ENCODE peak calls at places on chromosomes 3 and 15, in five cellular contexts. K, E, G, A and X are unnamed samples.
A peak's percentile ranks its signal among the peaks of the same experiment; 100 is the strongest.

GRCh38 chr3:36393563-36393962 is 13.3 kb downstream of the STAC start:
- DNase-seq in K (no peak), E (no peak), G (peak; percentile 33), A (no peak), X (no peak)

GRCh38 chr3:22245817-22246583 is 495.0 kb upstream of the ZNF385D start:
- DNase-seq in K (no peak), E (no peak), G (no peak), A (no peak), X (no peak)

GRCh38 chr3:31945738-31946052 is 35.4 kb downstream of the OSBPL10 start:
- DNase-seq in K (no peak), E (no peak), G (peak; percentile 56), A (no peak), X (no peak)

GRCh38 chr3:108388136-108389132 is 92.1 kb downstream of the HHLA2 start:
- DNase-seq in K (no peak), E (no peak), G (peak; percentile 70), A (no peak), X (no peak)

GRCh38 chr3:146052791-146053310 is 108.1 kb downstream of the PLOD2 start:
- DNase-seq in K (no peak), E (no peak), G (peak; percentile 20), A (no peak), X (no peak)

GRCh38 chr15:83199288-83199687 is 8.3 kb downstream of the HDGFL3 start:
- DNase-seq in K (no peak), E (no peak), G (no peak), A (no peak), X (no peak)

GRCh38 chr3:33046521-33046920 is 50.4 kb downstream of the GLB1 start:
- DNase-seq in K (no peak), E (no peak), G (no peak), A (no peak), X (no peak)

GRCh38 chr3:192848371-192849233 is 69.1 kb downstream of the MB21D2 start:
- DNase-seq in K (no peak), E (no peak), G (no peak), A (no peak), X (no peak)

GRCh38 chr3:173920386-173920785 is 522.8 kb downstream of the NLGN1 start:
- DNase-seq in K (no peak), E (no peak), G (peak; percentile 35), A (no peak), X (no peak)

GRCh38 chr3:115792206-115792955 is 169.1 kb downstream of the GAP43 start:
- DNase-seq in K (no peak), E (peak; percentile 47), G (peak; percentile 80), A (no peak), X (no peak)

GRCh38 chr3:65597225-65597951 is 441.3 kb downstream of the MAGI1 start:
- DNase-seq in K (no peak), E (no peak), G (peak; percentile 68), A (no peak), X (peak; percentile 46)

GRCh38 chr3:156888576-156888975 is 62.4 kb downstream of the LEKR1 start:
- DNase-seq in K (no peak), E (no peak), G (no peak), A (no peak), X (no peak)
- H3K4me1 ChIP-seq in K (peaks cover 15% of the 10 kb centered on the region), E (no peaks in the 10 kb centered on the region), G (no peaks in the 10 kb centered on the region), A (no peaks in the 10 kb centered on the region), X (no peaks in the 10 kb centered on the region)

DNA sequence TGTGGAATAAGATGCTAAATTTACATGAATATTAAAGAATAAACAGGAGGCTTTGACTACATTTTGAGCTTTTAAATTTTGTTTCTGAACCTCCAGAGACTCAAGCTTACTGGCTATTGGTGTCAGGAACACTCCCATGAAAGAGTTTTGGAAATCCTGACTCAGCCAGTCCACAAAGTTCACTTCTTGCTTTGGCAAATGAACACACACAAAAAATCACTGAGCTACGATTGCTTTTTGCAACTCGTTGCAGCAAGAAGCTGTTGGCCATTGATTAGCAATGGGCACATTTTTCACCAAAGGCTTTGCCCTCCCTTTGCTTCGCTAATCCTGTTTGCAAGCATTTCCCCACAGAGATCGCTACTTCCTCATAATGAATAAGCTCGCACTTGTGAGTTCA is 343.1 kb upstream of the ONECUT1 start:
- DNase-seq in K (no peak), E (no peak), G (no peak), A (no peak), X (no peak)
- H3K4me3 ChIP-seq in K (no peak overlapping the region), E (no peak overlapping the region), G (no peak overlapping the region), A (no peak overlapping the region), X (no peak overlapping the region)

GRCh38 chr3:37519661-37520060 is 342.0 kb upstream of the CTDSPL start:
- DNase-seq in K (peak; percentile 45), E (no peak), G (no peak), A (no peak), X (peak; percentile 29)

GRCh38 chr3:37523361-37523760 is 338.3 kb upstream of the CTDSPL start:
- DNase-seq in K (no peak), E (no peak), G (no peak), A (no peak), X (no peak)

GRCh38 chr3:37519236-37519635 is 342.4 kb upstream of the CTDSPL start:
- DNase-seq in K (no peak), E (no peak), G (no peak), A (no peak), X (no peak)

GRCh38 chr3:37520802-37521350 is 340.8 kb upstream of the CTDSPL start:
- DNase-seq in K (no peak), E (no peak), G (peak; percentile 59), A (no peak), X (no peak)

DNA sequence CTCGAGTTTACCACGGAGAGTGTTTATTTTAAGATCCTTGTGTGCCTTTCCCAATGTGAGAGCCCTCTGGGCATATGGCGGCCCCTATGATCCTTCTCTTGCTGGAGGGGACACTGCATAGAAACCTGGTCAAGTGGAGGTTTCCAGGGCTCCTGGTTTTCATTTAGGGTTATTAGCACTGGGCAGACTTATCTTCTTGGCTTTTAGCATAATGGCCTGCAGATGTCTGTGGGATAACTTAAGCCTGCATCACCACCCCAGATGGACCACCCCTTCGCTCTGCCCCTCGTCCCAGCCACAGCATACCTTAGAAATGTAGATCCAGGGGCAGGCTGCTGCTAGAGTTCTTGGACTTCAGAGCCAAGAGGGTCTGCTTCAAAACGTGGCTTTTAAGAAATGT is 340.3 kb upstream of the CTDSPL start:
- DNase-seq in K (no peak), E (no peak), G (no peak), A (no peak), X (no peak)
- H3K27ac ChIP-seq in K (no peak overlapping the region), E (no peak overlapping the region), G (no peak overlapping the region), A (no peak overlapping the region), X (no peak overlapping the region)

DNA sequence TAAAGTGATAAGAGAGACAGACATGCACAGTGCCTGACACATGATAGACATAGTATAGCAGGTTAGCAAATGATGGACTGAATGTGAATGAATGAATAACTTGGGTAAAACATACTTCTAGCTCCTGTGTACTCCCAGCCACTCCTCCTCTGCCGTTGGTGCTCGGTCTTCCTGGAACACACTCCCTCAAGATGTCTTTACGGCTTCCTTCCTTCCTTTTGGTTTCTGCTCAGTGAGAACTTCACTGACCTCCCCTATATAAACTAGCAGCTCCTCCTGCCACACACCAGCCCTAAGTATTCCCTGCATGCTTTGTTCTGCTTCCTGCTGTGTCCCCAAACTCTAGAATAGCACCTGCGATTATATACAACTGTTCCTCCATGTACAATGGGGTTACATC is 50.2 kb downstream of the RAD54L2 start:
- DNase-seq in K (no peak), E (no peak), G (no peak), A (no peak), X (no peak)
- H3K4me1 ChIP-seq in K (no peaks in the 10 kb centered on the region), E (peaks cover 4% of the 10 kb centered on the region), G (no peaks in the 10 kb centered on the region), A (no peaks in the 10 kb centered on the region), X (no peaks in the 10 kb centered on the region)

GRCh38 chr15:86743283-86743903 is 663.7 kb downstream of the AGBL1 start:
- DNase-seq in K (no peak), E (peak; percentile 61), G (peak; percentile 6), A (no peak), X (peak; percentile 6)
- H3K4me3 ChIP-seq in K (no peak overlapping the region), E (no peak overlapping the region), G (no peak overlapping the region), A (no peak overlapping the region), X (no peak overlapping the region)

GRCh38 chr3:1535361-1535760 is 442.5 kb downstream of the CNTN6 start:
- DNase-seq in K (no peak), E (no peak), G (no peak), A (no peak), X (no peak)

DNA sequence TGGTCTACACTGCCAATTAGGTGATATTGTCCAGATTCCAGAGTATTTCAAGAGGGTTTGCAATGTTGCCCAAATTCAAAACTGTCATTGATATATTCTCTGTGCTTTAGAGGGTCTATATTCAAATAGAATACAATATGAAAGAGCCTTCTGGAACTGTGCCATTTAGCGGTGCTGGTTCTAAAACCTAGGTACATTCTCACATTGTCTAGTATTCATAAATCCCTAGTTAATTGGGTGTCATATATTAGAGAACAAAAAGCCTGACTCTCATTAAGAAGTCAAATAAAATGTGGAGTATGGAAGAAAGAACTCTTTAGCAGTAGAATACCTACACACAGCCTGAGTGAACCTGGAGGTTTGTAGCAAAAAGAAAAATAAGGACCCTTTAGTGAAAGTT is 447.9 kb downstream of the CNTN6 start:
- DNase-seq in K (no peak), E (no peak), G (no peak), A (no peak), X (no peak)
- H3K27ac ChIP-seq in K (no peak overlapping the region), E (no peak overlapping the region), G (no peak overlapping the region), A (no peak overlapping the region), X (no peak overlapping the region)

DNA sequence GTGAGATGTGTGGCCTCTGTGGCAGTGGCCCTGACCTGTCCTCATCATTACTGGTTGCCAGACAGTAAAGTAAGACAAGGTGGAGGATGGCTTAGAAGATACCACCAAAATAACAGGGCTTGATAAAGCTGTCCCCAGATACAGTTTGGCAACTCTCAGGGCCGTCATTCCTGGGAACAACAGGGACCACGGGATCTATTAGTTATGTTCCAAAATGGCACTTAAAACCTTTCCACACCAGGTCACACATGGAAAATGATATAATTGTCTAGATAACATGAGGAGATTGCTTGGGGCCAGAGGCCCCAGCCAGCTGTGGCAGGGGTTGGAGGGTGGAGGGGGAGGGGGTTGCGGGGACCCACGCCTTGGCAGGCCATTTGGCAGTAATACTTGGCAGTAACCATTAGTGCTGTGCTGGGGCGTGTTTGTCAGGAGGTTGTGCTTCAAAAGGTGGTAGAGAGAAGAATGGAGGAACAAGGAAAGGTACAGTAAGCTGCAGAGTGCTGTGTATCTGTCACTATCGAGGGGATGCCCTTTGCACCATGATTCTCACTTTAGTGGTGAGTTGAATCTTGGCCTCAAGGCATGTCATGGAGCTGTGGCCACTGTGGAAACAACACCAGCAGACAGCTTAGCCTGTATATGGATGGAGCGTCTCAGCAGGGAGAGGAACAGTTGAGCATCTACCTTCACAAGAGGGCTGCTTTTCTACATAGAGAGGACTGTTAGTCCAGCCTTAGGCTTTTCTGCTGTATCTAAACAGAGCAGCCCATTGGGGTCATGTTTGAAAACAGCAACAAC is 14.0 kb downstream of the PLCL2 start:
- DNase-seq in K (no peak), E (no peak), G (no peak), A (no peak), X (peak; percentile 71)
- H3K4me1 ChIP-seq in K (no peaks in the 10 kb centered on the region), E (peaks cover 90% of the 10 kb centered on the region), G (no peaks in the 10 kb centered on the region), A (no peaks in the 10 kb centered on the region), X (peaks cover 63% of the 10 kb centered on the region)

GRCh38 chr3:141740349-141740748 is 2.3 kb downstream of the RNF7 start:
- DNase-seq in K (no peak), E (no peak), G (no peak), A (no peak), X (no peak)
- H3K4me3 ChIP-seq in K (no peak overlapping the region), E (no peak overlapping the region), G (no peak overlapping the region), A (no peak overlapping the region), X (no peak overlapping the region)